ENCODE peak calls at places on chromosome 7, in seven cellular contexts. M, H, C, U, E, B and T are unnamed samples.

GRCh38 chr7:70717553-70718248 is 414.2 kb upstream of the GALNT17 start:
- DNase-seq in M (no peak), H (no peak), C (no peak), U (no peak), E (no peak), B (no peak), T (no peak)

GRCh38 chr7:17564678-17565209 is 266.3 kb downstream of the AHR start:
- DNase-seq in M (no peak), H (peak; percentile 78), C (no peak), U (no peak), E (peak; percentile 79), B (no peak), T (no peak)

GRCh38 chr7:4240813-4241612 is 441.1 kb upstream of the FOXK1 start:
- DNase-seq in M (no peak), H (no peak), C (no peak), U (peak; percentile 10), E (no peak), B (no peak), T (no peak)

GRCh38 chr7:121561717-121562116 is 165.6 kb upstream of the FAM3C start:
- DNase-seq in M (no peak), H (no peak), C (no peak), U (no peak), E (no peak), B (no peak), T (no peak)

GRCh38 chr7:87029078-87029477 is 30.4 kb downstream of the ELAPOR2 start:
- DNase-seq in M (no peak), H (no peak), C (no peak), U (no peak), E (no peak), B (no peak), T (no peak)

GRCh38 chr7:102236592-102237287 is 49.9 kb upstream of the SH2B2 start:
- DNase-seq in M (peak; percentile 26), H (peak; percentile 63), C (peak; percentile 66), U (no peak), E (peak; percentile 57), B (peak; percentile 4), T (peak; percentile 71)

GRCh38 chr7:46146454-46147255 is 225.6 kb upstream of the IGFBP3 start:
- DNase-seq in M (no peak), H (peak; percentile 95), C (no peak), U (no peak), E (peak; percentile 96), B (peak; percentile 98), T (no peak)

GRCh38 chr7:44706788-44707557 is 41.7 kb upstream of the ZMIZ2 start:
- DNase-seq in M (no peak), H (no peak), C (no peak), U (peak; percentile 69), E (no peak), B (no peak), T (no peak)

GRCh38 chr7:142636751-142637150 is 112.5 kb upstream of the PRSS1 start:
- DNase-seq in M (no peak), H (no peak), C (peak; percentile 37), U (no peak), E (no peak), B (no peak), T (no peak)

GRCh38 chr7:26084418-26084817 is 67.6 kb upstream of the NFE2L3 start:
- DNase-seq in M (no peak), H (no peak), C (no peak), U (no peak), E (no peak), B (no peak), T (no peak)

GRCh38 chr7:138186951-138187351 is 110.7 kb downstream of the AKR1D1 start:
- DNase-seq in M (no peak), H (peak; percentile 90), C (no peak), U (no peak), E (peak; percentile 5), B (peak; percentile 61), T (peak; percentile 18)

GRCh38 chr7:108805808-108806397 is 236.2 kb downstream of the DNAJB9 start:
- DNase-seq in M (no peak), H (peak; percentile 42), C (no peak), U (no peak), E (peak; percentile 5), B (no peak), T (peak; percentile 59)

GRCh38 chr7:112225006-112225405 is 18.5 kb downstream of the ZNF277 start:
- DNase-seq in M (no peak), H (no peak), C (no peak), U (no peak), E (no peak), B (no peak), T (no peak)

GRCh38 chr7:149257146-149257545 is 4.8 kb upstream of the ZNF783 start:
- DNase-seq in M (no peak), H (peak; percentile 11), C (no peak), U (no peak), E (peak; percentile 23), B (no peak), T (peak; percentile 43)

GRCh38 chr7:64180989-64181388 is 26.0 kb upstream of the ZNF735 start:
- DNase-seq in M (no peak), H (no peak), C (peak; percentile 34), U (no peak), E (no peak), B (no peak), T (peak; percentile 89)